ENCODE peak calls at places on chromosomes 12 and 14, in ten cellular contexts. U, P, T, N, E, I, G, D, A and K are unnamed samples. For H3K27me3 and H3K36me3, the result is how much of the 10 kb centered on the place peaks cover.

GRCh38 chr12:4031703-4032291 is 158.6 kb upstream of the PARP11 start:
- DNase-seq in A (no peak), N (no peak), D (no peak), U (no peak), I (no peak), T (no peak), G (peak), E (peak), P (no peak), K (peak)

GRCh38 chr12:6978188-6978986 is 7.7 kb downstream of the EMG1 start:
- DNase-seq in P (no peak), D (no peak), T (no peak), G (no peak), N (peak), U (no peak), A (no peak), E (no peak), I (no peak), K (no peak)

GRCh38 chr14:72126561-72126960 is 194.3 kb downstream of the RGS6 start:
- DNase-seq in G (no peak), I (no peak), E (no peak), T (no peak), D (no peak), A (no peak), U (no peak), N (no peak), P (no peak), K (no peak)

GRCh38 chr12:946656-947055 is 2.8 kb downstream of the RAD52 start:
- DNase-seq in A (no peak), D (no peak), E (no peak), T (no peak), G (no peak), U (no peak), P (no peak), I (no peak), N (no peak), K (no peak)

GRCh38 chr12:77998236-77998786 is 167.6 kb downstream of the NAV3 start:
- DNase-seq in N (no peak), P (no peak), I (no peak), T (no peak), E (no peak), G (no peak), U (no peak), D (peak), A (no peak), K (no peak)

GRCh38 chr12:130877333-130877732 is 5.5 kb downstream of the RAN start:
- DNase-seq in U (no peak), T (no peak), D (no peak), A (no peak), E (no peak), N (no peak), I (no peak), G (no peak), P (no peak), K (no peak)

GRCh38 chr12:129538137-129538536 is 365.7 kb downstream of the TMEM132D start:
- DNase-seq in D (no peak), N (no peak), T (no peak), I (no peak), P (no peak), U (no peak), G (no peak), A (no peak), E (no peak), K (no peak)

GRCh38 chr14:22572562-22573058 is 16.4 kb downstream of the DAD1 start:
- DNase-seq in P (no peak), T (no peak), A (no peak), D (no peak), U (no peak), G (no peak), I (no peak), N (no peak), E (no peak), K (no peak)

GRCh38 chr14:58367296-58367695 is 28.4 kb upstream of the TOMM20L start:
- DNase-seq in T (peak), A (no peak), G (no peak), P (no peak), E (no peak), N (no peak), U (no peak), D (no peak), I (no peak), K (no peak)

GRCh38 chr12:106126441-106127288 is 12.1 kb downstream of the NUAK1 start:
- DNase-seq in U (no peak), E (peak), A (no peak), T (no peak), D (no peak), I (no peak), G (no peak), N (no peak), P (no peak), K (peak)

GRCh38 chr12:93223440-93224426 is 154.0 kb upstream of the NUDT4 start:
- DNase-seq in P (no peak), I (no peak), D (no peak), T (no peak), G (no peak), U (no peak), N (no peak), A (no peak), E (no peak), K (no peak)

GRCh38 chr14:78319411-78319810 is 149.2 kb downstream of the NRXN3 start:
- DNase-seq in I (no peak), N (no peak), A (no peak), U (no peak), D (no peak), T (no peak), P (no peak), G (no peak), E (no peak), K (no peak)

GRCh38 chr12:64088431-64089349 is 133.4 kb downstream of the KICS2 start:
- DNase-seq in I (peak), A (no peak), U (peak), D (no peak), P (peak), N (peak), T (peak), E (peak), G (peak), K (peak)

GRCh38 chr12:2335517-2335916 is 282.7 kb downstream of the CACNA1C start:
- DNase-seq in T (no peak), P (no peak), U (no peak), G (no peak), I (no peak), N (peak), D (no peak), A (no peak), E (no peak), K (no peak)

GRCh38 chr14:88463318-88463717 is 77.9 kb downstream of the SPATA7 start:
- DNase-seq in N (no peak), U (no peak), D (no peak), E (no peak), I (peak), T (no peak), P (no peak), A (no peak), G (no peak), K (no peak)

GRCh38 chr12:108852674-108853073 is 4.7 kb downstream of the SSH1 start:
- DNase-seq in A (no peak), N (no peak), P (no peak), T (no peak), G (no peak), U (no peak), I (no peak), E (no peak), D (no peak), K (no peak)

GRCh38 chr12:27614866-27615265 is 81.4 kb upstream of the REP15 start:
- DNase-seq in E (no peak), N (no peak), D (no peak), G (no peak), T (no peak), P (no peak), I (no peak), U (no peak), A (no peak), K (no peak)

GRCh38 chr12:108302471-108303311 is 36.4 kb downstream of the CMKLR1 start:
- DNase-seq in U (no peak), T (peak), D (no peak), G (peak), E (peak), A (no peak), P (peak), N (no peak), I (no peak), K (peak)

GRCh38 chr14:104435147-104436046 is 144.2 kb upstream of the C14orf180 start:
- DNase-seq in D (no peak), N (no peak), A (no peak), I (no peak), P (no peak), G (no peak), U (no peak), E (peak), T (no peak), K (no peak)

GRCh38 chr12:43312991-43313505 is 239.0 kb downstream of the ADAMTS20 start:
- DNase-seq in T (no peak), G (no peak), I (no peak), D (no peak), E (no peak), P (no peak), U (no peak), A (no peak), N (no peak), K (no peak)

GRCh38 chr12:113170926-113171325 is 14.4 kb downstream of the DDX54 start:
- DNase-seq in P (no peak), N (no peak), T (no peak), U (no peak), G (no peak), E (no peak), I (no peak), D (no peak), A (no peak), K (no peak)

GRCh38 chr12:113171543-113171942 is 13.7 kb downstream of the DDX54 start:
- DNase-seq in E (no peak), T (no peak), I (no peak), G (no peak), N (no peak), P (no peak), A (no peak), U (no peak), D (no peak), K (no peak)

GRCh38 chr12:113170457-113170856 is 14.8 kb downstream of the DDX54 start:
- DNase-seq in U (no peak), I (no peak), G (no peak), P (no peak), D (no peak), E (no peak), A (no peak), T (no peak), N (no peak), K (no peak)

GRCh38 chr12:113173081-113173698 is 12.1 kb downstream of the DDX54 start:
- DNase-seq in A (no peak), I (no peak), P (no peak), D (peak), U (no peak), E (no peak), N (peak), T (no peak), G (no peak), K (no peak)

DNA sequence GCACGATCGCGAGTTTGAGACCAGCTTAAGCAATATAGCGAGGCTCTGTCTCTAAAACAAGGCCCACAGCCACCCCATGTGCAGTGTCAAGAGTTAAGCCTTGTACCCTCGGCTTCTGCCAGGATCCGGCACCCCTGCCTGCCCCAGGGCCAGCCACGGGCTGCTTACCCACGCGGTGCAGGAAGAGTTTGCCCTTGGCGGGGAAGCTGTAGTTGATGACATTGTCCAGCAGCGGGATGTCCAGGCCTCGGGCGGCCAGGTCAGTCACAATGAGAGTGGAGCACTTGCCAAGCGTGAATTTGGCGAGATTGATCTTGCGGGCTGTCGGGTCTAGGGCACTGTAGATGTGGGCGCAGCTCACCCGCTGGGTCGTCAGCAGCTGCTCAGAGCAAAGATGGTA is 13.1 kb downstream of the DDX54 start:
- DNase-seq in T (no peak), P (no peak), D (no peak), A (no peak), U (no peak), I (no peak), E (no peak), N (no peak), G (no peak), K (no peak)
- H3K4me3 ChIP-seq in T (no peak), P (no peak), D (no peak), A (no peak), U (no peak), I (no peak), E (no peak), N (no peak), G (no peak), K (no peak)

GRCh38 chr12:46722737-46723136 is 103.1 kb downstream of the SLC38A4 start:
- DNase-seq in P (no peak), T (no peak), D (no peak), U (no peak), I (no peak), A (no peak), G (no peak), E (no peak), N (no peak), K (peak)
- H3K27me3 ChIP-seq in P (under half), T (under half), D (under half), U (under half), I (under half), A (under half), G (under half), E (under half), N (under half), K (under half)

DNA sequence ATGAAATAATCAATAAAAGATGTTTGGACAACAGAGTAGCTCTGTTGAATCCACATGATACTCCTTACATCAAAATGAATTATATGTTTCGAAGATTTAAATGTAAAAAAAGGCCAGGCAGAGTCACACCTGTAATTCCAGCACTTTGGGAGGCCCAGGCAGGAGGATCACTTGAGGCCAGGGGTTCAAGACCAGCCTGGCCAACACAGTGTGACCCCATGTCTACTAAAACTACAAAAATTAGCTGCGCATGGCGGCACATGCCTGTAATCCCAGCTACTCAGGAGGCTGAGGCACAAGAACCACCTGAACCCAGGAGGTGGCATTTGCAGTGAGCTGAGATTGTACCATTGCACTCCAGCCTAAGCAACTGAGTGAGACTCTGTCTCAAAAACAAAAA is 14.8 kb downstream of the CEP290 start:
- DNase-seq in E (no peak), I (no peak), G (no peak), A (no peak), N (no peak), D (no peak), T (no peak), P (no peak), U (no peak), K (no peak)
- H3K36me3 ChIP-seq in E (under half), I (under half), G (under half), A (under half), N (under half), D (under half), T (under half), P (under half), U (under half), K (under half)

GRCh38 chr12:123815968-123816367 is 53.9 kb downstream of the DNAH10 start:
- DNase-seq in T (no peak), E (no peak), P (no peak), D (no peak), I (no peak), N (no peak), A (no peak), G (no peak), U (no peak), K (no peak)

GRCh38 chr12:123808167-123808566 is 46.1 kb downstream of the DNAH10 start:
- DNase-seq in E (no peak), N (no peak), I (peak), A (no peak), D (no peak), P (no peak), U (no peak), G (no peak), T (no peak), K (no peak)

GRCh38 chr12:123807670-123808069 is 45.6 kb downstream of the DNAH10 start:
- DNase-seq in T (no peak), G (no peak), E (no peak), N (no peak), A (no peak), D (no peak), I (peak), U (no peak), P (no peak), K (no peak)

GRCh38 chr12:123816896-123817537 is 54.9 kb downstream of the DNAH10 start:
- DNase-seq in I (no peak), E (no peak), P (no peak), A (no peak), D (no peak), G (no peak), T (no peak), U (no peak), N (no peak), K (no peak)

GRCh38 chr12:123813349-123813748 is 51.2 kb downstream of the DNAH10 start:
- DNase-seq in I (no peak), P (no peak), A (no peak), D (no peak), T (no peak), G (no peak), N (no peak), E (no peak), U (no peak), K (peak)
- H3K4me3 ChIP-seq in I (no peak), P (no peak), A (no peak), D (no peak), T (no peak), G (no peak), N (no peak), E (no peak), U (no peak), K (no peak)

DNA sequence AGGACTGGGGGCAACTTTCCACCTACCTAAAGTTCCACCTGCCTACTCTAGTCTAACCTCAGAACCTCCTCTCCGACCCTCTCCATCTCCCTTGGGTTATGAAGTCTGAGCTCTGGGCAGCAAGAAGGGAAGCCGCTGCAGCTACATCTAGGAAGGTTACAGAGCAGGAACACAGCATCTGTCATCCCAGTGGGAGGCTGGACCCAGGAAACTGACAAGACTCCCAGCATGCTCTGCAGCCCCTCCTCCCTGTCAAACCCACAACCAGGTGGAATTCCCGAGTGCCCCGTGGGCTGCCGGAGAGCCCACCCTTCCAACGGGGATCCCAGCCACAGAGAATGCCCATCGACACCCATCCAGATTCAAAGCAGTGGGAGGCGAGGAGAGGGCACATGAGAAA is 2.1 kb downstream of the TESC start:
- DNase-seq in P (no peak), E (peak), D (no peak), I (no peak), A (no peak), T (no peak), G (no peak), U (no peak), N (no peak), K (no peak)
- H3K27me3 ChIP-seq in P (under half), E (half or more), D (under half), I (under half), A (under half), T (half or more), G (under half), U (half or more), N (under half), K (half or more)